ENCODE peak calls at places on chromosomes 16 and 17, in seven cellular contexts. P is activated T-cell treated with anti-CD3 and anti-CD28 coated beads, Interleukin-2, amount 50 U/mL, for 4 hours; U is GM12892; O is CD4-positive, alpha-beta memory T cell; V is fibroblast of pulmonary artery; N is HEK293T; Z is cerebellar cortex. C is an unnamed sample.

GRCh38 chr16:56610017-56610608 is 1.7 kb downstream of the MT2A start:
- DNase-seq in P (peak; percentile 73), U (no peak), O (peak; percentile 74), V (peak; percentile 95), N (no peak), Z (no peak), C (no peak)

GRCh38 chr16:30728904-30729672 is 19.1 kb upstream of the PHKG2 start:
- DNase-seq in P (no peak), U (no peak), O (no peak), V (no peak), N (no peak), Z (no peak), C (no peak)

GRCh38 chr17:36849871-36850348 is 87.4 kb upstream of the LHX1 start:
- DNase-seq in P (no peak), U (no peak), O (no peak), V (peak; percentile 84), N (peak; percentile 14), Z (no peak), C (no peak)

GRCh38 chr17:78475211-78475610 is 96.8 kb downstream of the PGS1 start:
- DNase-seq in P (no peak), U (no peak), O (no peak), V (no peak), N (no peak), Z (no peak), C (no peak)

GRCh38 chr16:89033304-89033703 is 56.3 kb upstream of the CBFA2T3 start:
- DNase-seq in P (no peak), U (no peak), O (no peak), V (no peak), N (no peak), Z (no peak), C (no peak)

GRCh38 chr17:76140661-76141211 is 309 bp downstream of the FOXJ1 start:
- DNase-seq in P (no peak), U (no peak), O (no peak), V (no peak), N (no peak), Z (no peak), C (no peak)

GRCh38 chr16:8257561-8257960 is 332.8 kb downstream of the TMEM114 start:
- DNase-seq in P (no peak), U (no peak), O (no peak), V (no peak), N (no peak), Z (peak; percentile 61), C (no peak)

GRCh38 chr17:76071497-76072148 is 694 bp downstream of the SRP68 start:
- DNase-seq in P (no peak), U (no peak), O (peak; percentile 29), V (no peak), N (no peak), Z (no peak), C (no peak)

GRCh38 chr16:55297910-55298175 is 26.2 kb upstream of the IRX6 start:
- DNase-seq in P (no peak), U (no peak), O (no peak), V (no peak), N (no peak), Z (no peak), C (no peak)

GRCh38 chr17:44872131-44872768 is 24.6 kb downstream of the HIGD1B start:
- DNase-seq in P (no peak), U (no peak), O (no peak), V (peak; percentile 29), N (no peak), Z (peak; percentile 35), C (no peak)

GRCh38 chr17:6507535-6507934 is 48.8 kb downstream of the PITPNM3 start:
- DNase-seq in P (no peak), U (no peak), O (no peak), V (peak; percentile 87), N (no peak), Z (no peak), C (no peak)

GRCh38 chr16:50881331-50881830 is 139.5 kb downstream of the CYLD start:
- DNase-seq in P (no peak), U (no peak), O (no peak), V (no peak), N (no peak), Z (no peak), C (no peak)

GRCh38 chr17:76524598-76525512 is 12.7 kb downstream of the CYGB start:
- DNase-seq in P (no peak), U (no peak), O (no peak), V (peak; percentile 76), N (no peak), Z (no peak), C (no peak)

GRCh38 chr16:3088925-3089716 is 10.0 kb downstream of the ZSCAN10 start:
- DNase-seq in P (no peak), U (no peak), O (no peak), V (no peak), N (no peak), Z (no peak), C (no peak)

GRCh38 chr17:7951143-7951792 is 19.3 kb downstream of the CNTROB start:
- DNase-seq in P (no peak), U (no peak), O (peak; percentile 6), V (no peak), N (no peak), Z (no peak), C (no peak)

GRCh38 chr16:56944954-56945839 is 13.3 kb downstream of the HERPUD1 start:
- DNase-seq in P (no peak), U (no peak), O (no peak), V (no peak), N (no peak), Z (no peak), C (no peak)

GRCh38 chr16:27204232-27204915 is 1.0 kb downstream of the KDM8 start:
- DNase-seq in P (no peak), U (no peak), O (no peak), V (no peak), N (no peak), Z (no peak), C (no peak)

GRCh38 chr17:17422641-17423040 is 54.2 kb upstream of the MED9 start:
- DNase-seq in P (no peak), U (no peak), O (no peak), V (no peak), N (no peak), Z (no peak), C (no peak)

GRCh38 chr16:4926928-4927327 is 10.0 kb downstream of the PPL start:
- DNase-seq in P (no peak), U (no peak), O (no peak), V (no peak), N (no peak), Z (no peak), C (no peak)

GRCh38 chr16:85612801-85613608 is at the start of gene GSE1:
- DNase-seq in P (peak; percentile 37), U (peak; percentile 91), O (peak; percentile 59), V (peak; percentile 64), N (peak; percentile 81), Z (peak; percentile 76), C (no peak)

GRCh38 chr16:80752563-80752962 is 51.8 kb downstream of the CDYL2 start:
- DNase-seq in P (no peak), U (no peak), O (no peak), V (no peak), N (no peak), Z (no peak), C (no peak)

GRCh38 chr17:21528031-21528684 is 152.0 kb downstream of the KCNJ12 start:
- DNase-seq in P (no peak), U (no peak), O (no peak), V (no peak), N (no peak), Z (no peak), C (no peak)

C was measured in SK-N-MC.